ENCODE peak calls at places on chromosomes 7 and 10, in four cellular contexts. Y, J, G and A are unnamed samples.

GRCh38 chr10:30538086-30538485 is 91.5 kb downstream of the LYZL2 start:
- DNase-seq in G (no peak), J (no peak), Y (no peak), A (no peak)

GRCh38 chr10:104139221-104139620 is 17.2 kb downstream of the SFR1 start:
- DNase-seq in J (no peak), G (no peak), Y (no peak), A (no peak)

GRCh38 chr7:151631149-151631967 is 111.7 kb upstream of the RHEB start:
- DNase-seq in Y (no peak), G (peak; percentile 19), J (no peak), A (no peak)

GRCh38 chr7:63071920-63072319 is 926.7 kb upstream of the ZNF722 start:
- DNase-seq in J (no peak), G (no peak), Y (no peak), A (no peak)

GRCh38 chr7:33761440-33762080 is 143.8 kb upstream of the BMPER start:
- DNase-seq in G (no peak), J (no peak), Y (no peak), A (no peak)

GRCh38 chr10:9510626-9511025 is 1456.1 kb downstream of the GATA3 start:
- DNase-seq in J (no peak), G (no peak), Y (no peak), A (no peak)

GRCh38 chr10:34698979-34699378 is 116.1 kb downstream of the PARD3 start:
- DNase-seq in Y (no peak), G (peak; percentile 69), J (no peak), A (peak; percentile 66)

GRCh38 chr7:139748936-139749335 is 28.9 kb downstream of the HIPK2 start:
- DNase-seq in Y (no peak), G (no peak), J (no peak), A (no peak)

GRCh38 chr10:102918817-102919236 is 733 bp downstream of the CNNM2 start:
- DNase-seq in J (peak; percentile 59), Y (peak; percentile 34), G (no peak), A (peak; percentile 4)

GRCh38 chr7:44881610-44882009 is 3.7 kb downstream of the PURB start:
- DNase-seq in G (peak; percentile 68), Y (no peak), J (no peak), A (no peak)

GRCh38 chr10:11499425-11500071 is 111.9 kb downstream of the USP6NL start:
- DNase-seq in G (no peak), Y (no peak), J (no peak), A (no peak)

GRCh38 chr7:131466735-131467365 is 89.6 kb downstream of the PODXL start:
- DNase-seq in Y (no peak), G (no peak), J (no peak), A (no peak)

GRCh38 chr7:158648168-158648567 is 56.4 kb downstream of the NCAPG2 start:
- DNase-seq in G (no peak), J (no peak), Y (no peak), A (no peak)

GRCh38 chr10:106997721-106998120 is 166.8 kb downstream of the SORCS1 start:
- DNase-seq in J (no peak), Y (no peak), G (no peak), A (no peak)

GRCh38 chr10:22285130-22285529 is 31.1 kb upstream of the COMMD3 start:
- DNase-seq in G (no peak), J (no peak), Y (no peak), A (no peak)

GRCh38 chr7:148962515-148962822 is 65.8 kb downstream of the PDIA4 start:
- DNase-seq in Y (no peak), J (no peak), G (no peak), A (no peak)

GRCh38 chr10:94407668-94408067 is 5.3 kb downstream of the TBC1D12 start:
- DNase-seq in Y (no peak), J (no peak), G (no peak), A (no peak)

GRCh38 chr10:29501692-29502091 is 133.1 kb downstream of the SVIL start:
- DNase-seq in G (peak; percentile 84), J (no peak), Y (no peak), A (peak; percentile 7)

GRCh38 chr10:3080608-3081007 is 13.3 kb downstream of the PFKP start:
- DNase-seq in J (no peak), G (no peak), Y (no peak), A (no peak)

GRCh38 chr7:2939193-2939885 is 95.2 kb upstream of the GNA12 start:
- DNase-seq in Y (no peak), G (peak; percentile 7), J (peak; percentile 26), A (no peak)

GRCh38 chr10:80075781-80076180 is 2.7 kb upstream of the TMEM254 start:
- DNase-seq in J (no peak), G (peak; percentile 8), Y (no peak), A (no peak)

GRCh38 chr7:157080111-157080730 is 58.5 kb upstream of the UBE3C start:
- DNase-seq in Y (no peak), J (no peak), G (peak; percentile 4), A (no peak)

GRCh38 chr7:99868246-99868645 is 8.6 kb downstream of the OR2AE1 start:
- DNase-seq in J (no peak), G (no peak), Y (no peak), A (no peak)

GRCh38 chr7:92955081-92955480 is 118.7 kb upstream of the CDK6 start:
- DNase-seq in G (no peak), J (no peak), Y (no peak), A (no peak)

GRCh38 chr10:4359003-4359402 is 467.0 kb upstream of the AKR1E2 start:
- DNase-seq in G (no peak), Y (no peak), J (no peak), A (no peak)

GRCh38 chr10:68086910-68087309 is 11.8 kb upstream of the HERC4 start:
- DNase-seq in Y (no peak), G (no peak), J (no peak), A (no peak)

GRCh38 chr10:5563237-5563961 is 38.6 kb downstream of the CALML3 start:
- DNase-seq in G (no peak), J (peak; percentile 40), Y (no peak), A (no peak)

GRCh38 chr7:132472463-132473120 is 103.7 kb downstream of the PLXNA4 start:
- DNase-seq in G (peak; percentile 56), Y (peak; percentile 39), J (no peak), A (no peak)

GRCh38 chr7:131521651-131522163 is 34.7 kb downstream of the PODXL start:
- DNase-seq in G (no peak), J (no peak), Y (no peak), A (peak; percentile 40)

GRCh38 chr10:33566426-33566825 is 232.0 kb upstream of the NRP1 start:
- DNase-seq in J (no peak), Y (no peak), G (no peak), A (no peak)

GRCh38 chr10:60283397-60283796 is 106.3 kb downstream of the ANK3 start:
- DNase-seq in G (no peak), Y (no peak), J (no peak), A (no peak)

GRCh38 chr10:122257041-122257440 is 14.1 kb upstream of the BTBD16 start:
- DNase-seq in J (no peak), G (no peak), Y (no peak), A (no peak)

GRCh38 chr7:118372530-118372929 is 148.0 kb downstream of the ANKRD7 start:
- DNase-seq in G (no peak), J (no peak), Y (no peak), A (no peak)

GRCh38 chr7:91291902-91292301 is 27.7 kb downstream of the FZD1 start:
- DNase-seq in G (no peak), J (no peak), Y (no peak), A (no peak)

GRCh38 chr7:37289781-37290180 is 158.9 kb downstream of the ELMO1 start:
- DNase-seq in Y (no peak), J (no peak), G (no peak), A (no peak)

GRCh38 chr7:69349291-69349690 is 249.0 kb upstream of the AUTS2 start:
- DNase-seq in Y (no peak), G (no peak), J (no peak), A (no peak)

GRCh38 chr10:61643316-61643751 is 19.4 kb upstream of the CABCOCO1 start:
- DNase-seq in Y (no peak), G (peak; percentile 56), J (no peak), A (no peak)

GRCh38 chr10:132459252-132460028 is 62.4 kb downstream of the PWWP2B start:
- DNase-seq in Y (peak; percentile 76), J (peak; percentile 51), G (no peak), A (no peak)

GRCh38 chr10:62084434-62084833 is 182.9 kb downstream of the ARID5B start:
- DNase-seq in G (no peak), J (no peak), Y (no peak), A (no peak)

GRCh38 chr7:45177801-45178200 is 20.2 kb downstream of the RAMP3 start:
- DNase-seq in G (no peak), J (no peak), Y (no peak), A (no peak)

GRCh38 chr7:85806321-85806720 is 619.5 kb upstream of the SEMA3D start:
- DNase-seq in Y (no peak), G (no peak), J (no peak), A (no peak)
- TF ChIP-seq CTCF in Y (no peak), G (no peak), J (no peak), A (no peak)

GRCh38 chr7:127409629-127410028 is 17.1 kb upstream of the ZNF800 start:
- DNase-seq in Y (no peak), J (no peak), G (peak; percentile 7), A (no peak)
- TF ChIP-seq CTCF in Y (no peak), J (no peak), G (peak; percentile 26), A (no peak)

GRCh38 chr7:28749673-28750072 is 208.5 kb downstream of the TRIL start:
- DNase-seq in J (no peak), G (peak; percentile 2), Y (no peak), A (no peak)

GRCh38 chr7:28750981-28751380 is 207.1 kb downstream of the TRIL start:
- DNase-seq in J (no peak), G (no peak), Y (no peak), A (no peak)

GRCh38 chr7:28755255-28755654 is 202.9 kb downstream of the TRIL start:
- DNase-seq in Y (no peak), J (no peak), G (peak; percentile 31), A (no peak)

GRCh38 chr7:28758186-28758585 is 199.9 kb downstream of the TRIL start:
- DNase-seq in G (no peak), Y (no peak), J (no peak), A (no peak)

DNA sequence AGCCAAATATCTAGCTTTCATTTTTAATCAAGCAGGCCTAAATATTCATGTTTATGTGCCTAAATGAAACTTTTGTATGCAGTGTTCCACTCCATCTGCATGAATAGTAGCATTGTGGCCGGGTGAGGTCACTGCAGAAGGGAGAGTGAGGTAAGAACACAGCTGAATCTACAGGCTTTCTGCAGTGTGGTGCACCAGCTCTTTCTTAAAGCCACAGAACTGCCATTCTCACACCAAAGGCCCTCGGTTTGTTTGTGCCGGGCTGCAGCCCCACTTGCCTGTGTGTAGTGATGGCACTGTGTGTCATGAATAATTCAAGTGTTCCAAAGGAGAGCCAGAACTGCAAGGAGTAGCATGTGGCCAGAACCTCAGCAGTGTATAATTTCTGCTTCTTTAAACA is 204.1 kb downstream of the TRIL start:
- DNase-seq in G (peak; percentile 5), J (no peak), Y (no peak), A (peak; percentile 24)
- TF ChIP-seq CTCF in G (no peak), J (no peak), Y (no peak), A (no peak)

GRCh38 chr10:43024942-43025700 is 51.7 kb upstream of the RET start:
- DNase-seq in J (no peak), G (no peak), Y (no peak), A (no peak)
- TF ChIP-seq CTCF in J (no peak), G (no peak), Y (no peak), A (no peak)

GRCh38 chr7:26860361-26860760 is 4.0 kb downstream of the SKAP2 start:
- DNase-seq in J (no peak), G (no peak), Y (peak; percentile 30), A (peak; percentile 62)
- TF ChIP-seq CTCF in J (no peak), G (no peak), Y (peak; percentile 42), A (peak; percentile 40)